ENCODE peak calls at places on chromosomes 3 and 15, in six cellular contexts. X is heart left ventricle, K is uterus, J is thyroid gland, R is OCI-LY7, F is HepG2. U is an unnamed sample.
A peak's percentile ranks its signal among the peaks of the same experiment; 100 is the strongest.

GRCh38 chr3:65246561-65246960 is 558.8 kb upstream of the ADAMTS9 start:
- DNase-seq in X (no peak), K (no peak), F (no peak), R (no peak), J (no peak), U (no peak)

GRCh38 chr3:112857526-112857925 is 10.9 kb upstream of the CD200R1L start:
- DNase-seq in R (no peak), J (no peak), X (no peak), K (no peak), F (no peak), U (no peak)

GRCh38 chr3:160395297-160395696 is 3.7 kb downstream of the IFT80 start:
- DNase-seq in J (peak; percentile 14), R (no peak), F (no peak), K (no peak), X (no peak), U (no peak)

GRCh38 chr3:129783470-129783869 is 110.0 kb downstream of the TMCC1 start:
- DNase-seq in X (no peak), J (no peak), K (no peak), R (no peak), F (no peak), U (no peak)

GRCh38 chr3:143855183-143855582 is 6.9 kb upstream of the SLC9A9 start:
- DNase-seq in X (no peak), R (no peak), J (no peak), F (no peak), K (no peak), U (no peak)

GRCh38 chr3:66709464-66710058 is 208.7 kb upstream of the LRIG1 start:
- DNase-seq in R (no peak), J (no peak), K (no peak), F (no peak), X (no peak), U (no peak)

GRCh38 chr3:69084326-69084667 is 440 bp upstream of the ARL6IP5 start:
- DNase-seq in X (no peak), F (peak; percentile 42), K (no peak), R (no peak), J (peak; percentile 23), U (no peak)

GRCh38 chr3:108225221-108225620 is 3.0 kb upstream of the IFT57 start:
- DNase-seq in R (no peak), F (no peak), X (no peak), J (no peak), K (no peak), U (no peak)

GRCh38 chr15:82545478-82545877 is 5.2 kb upstream of the RPS17 start:
- DNase-seq in J (no peak), F (no peak), X (no peak), K (no peak), R (no peak), U (no peak)

GRCh38 chr3:16404349-16404895 is 109.1 kb downstream of the RFTN1 start:
- DNase-seq in F (no peak), J (no peak), X (no peak), K (no peak), R (no peak), U (no peak)

GRCh38 chr3:16400143-16400935 is 113.2 kb downstream of the RFTN1 start:
- DNase-seq in K (no peak), J (no peak), R (no peak), F (no peak), X (no peak), U (no peak)

GRCh38 chr3:16399473-16399872 is 114.0 kb downstream of the RFTN1 start:
- DNase-seq in J (peak; percentile 63), F (no peak), R (peak; percentile 17), X (peak; percentile 47), K (peak; percentile 59), U (peak; percentile 71)

GRCh38 chr3:16401273-16401672 is 112.2 kb downstream of the RFTN1 start:
- DNase-seq in K (no peak), F (no peak), X (no peak), R (no peak), J (no peak), U (no peak)

GRCh38 chr3:16402451-16402850 is 111.0 kb downstream of the RFTN1 start:
- DNase-seq in F (no peak), R (no peak), J (no peak), X (no peak), K (no peak), U (no peak)
- H3K4me1 ChIP-seq in F (no peaks in the 10 kb centered on the region), R (peaks cover 44% of the 10 kb centered on the region), J (peaks cover 13% of the 10 kb centered on the region), X (peaks cover 26% of the 10 kb centered on the region), K (peaks cover 4% of the 10 kb centered on the region), U (peaks cover 16% of the 10 kb centered on the region)

DNA sequence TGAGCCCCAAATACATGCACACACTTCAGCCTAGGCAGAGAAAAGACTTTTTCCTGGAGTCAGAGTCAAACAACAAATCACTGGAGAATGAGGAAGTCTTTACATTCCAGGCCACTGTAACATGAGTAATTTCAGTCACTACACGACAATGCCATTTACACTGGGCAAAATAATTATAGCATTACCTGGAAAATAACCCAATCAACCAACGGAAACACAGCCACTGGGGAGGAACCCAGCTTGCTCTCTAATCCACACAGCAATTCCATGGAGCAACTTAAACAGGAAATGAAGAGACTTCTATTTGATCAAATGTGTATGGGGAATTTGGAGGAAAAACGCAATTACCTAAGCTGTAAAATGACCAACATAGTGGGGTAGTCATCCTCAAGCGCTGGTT is 15.2 kb downstream of the FSTL1 start:
- DNase-seq in J (no peak), F (no peak), X (no peak), K (no peak), R (no peak), U (no peak)
- TF ChIP-seq CTCF in J (no peak), F (no peak), X (no peak), K (no peak), R (no peak), U (no peak)

DNA sequence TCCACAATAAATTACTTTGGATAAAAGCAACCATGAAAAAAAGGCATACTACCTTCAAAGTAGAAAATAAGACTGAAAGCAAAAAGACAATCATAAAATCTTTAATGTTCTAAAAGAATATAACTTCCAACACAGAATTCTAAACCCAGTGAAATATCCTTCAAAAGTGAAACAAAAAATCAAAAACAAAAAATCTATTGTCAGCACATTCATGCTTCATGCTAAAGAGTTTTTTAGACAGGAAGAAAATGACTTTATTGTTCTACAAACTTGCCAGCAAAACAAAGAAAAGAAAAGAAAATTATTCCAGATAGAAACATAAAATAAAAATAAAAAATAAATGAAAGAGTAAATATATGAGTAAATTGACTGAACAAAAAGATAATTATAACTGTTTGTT is 134.9 kb downstream of the EFHB start:
- DNase-seq in R (no peak), K (no peak), X (no peak), F (no peak), J (no peak), U (no peak)
- H3K9me3 ChIP-seq in R (no peaks in the 10 kb centered on the region), K (no peaks in the 10 kb centered on the region), X (peaks cover 34% of the 10 kb centered on the region), F (peaks cover 42% of the 10 kb centered on the region), J (no peaks in the 10 kb centered on the region), U (no peaks in the 10 kb centered on the region)

DNA sequence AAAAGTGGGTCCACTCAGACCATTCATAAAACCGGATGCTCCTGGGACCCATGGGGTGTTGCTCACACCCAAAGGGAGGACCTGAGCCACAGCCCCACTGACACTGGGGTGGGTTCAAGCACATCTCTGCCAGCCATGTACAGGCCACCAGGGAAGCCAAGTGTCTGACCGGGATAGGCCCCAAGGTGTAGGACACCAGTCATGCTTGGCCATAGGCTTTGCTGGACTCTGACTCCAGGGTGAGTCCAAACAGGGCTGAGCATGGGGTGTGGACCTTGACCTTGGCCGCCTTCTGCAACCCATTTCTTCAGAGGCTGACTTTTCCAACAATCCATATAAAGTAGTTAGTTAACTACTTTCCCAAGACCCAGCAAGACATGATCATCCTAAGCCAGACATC is 31.4 kb upstream of the DUSP7 start:
- DNase-seq in R (no peak), J (no peak), F (no peak), K (no peak), X (no peak), U (no peak)
- H3K4me1 ChIP-seq in R (peaks cover 7% of the 10 kb centered on the region), J (peaks cover 23% of the 10 kb centered on the region), F (peaks cover 60% of the 10 kb centered on the region), K (peaks cover 12% of the 10 kb centered on the region), X (peaks cover 53% of the 10 kb centered on the region), U (no peaks in the 10 kb centered on the region)

GRCh38 chr3:120417272-120417911 is 33.4 kb downstream of the FSTL1 start:
- DNase-seq in J (peak; percentile 95), K (peak; percentile 88), X (peak; percentile 94), R (peak; percentile 94), F (peak; percentile 89), U (peak; percentile 89)
- TF ChIP-seq CTCF in J (peak; percentile 98), K (peak; percentile 91), X (peak; percentile 84), R (peak; percentile 94), F (peak; percentile 88), U (peak; percentile 85)

DNA sequence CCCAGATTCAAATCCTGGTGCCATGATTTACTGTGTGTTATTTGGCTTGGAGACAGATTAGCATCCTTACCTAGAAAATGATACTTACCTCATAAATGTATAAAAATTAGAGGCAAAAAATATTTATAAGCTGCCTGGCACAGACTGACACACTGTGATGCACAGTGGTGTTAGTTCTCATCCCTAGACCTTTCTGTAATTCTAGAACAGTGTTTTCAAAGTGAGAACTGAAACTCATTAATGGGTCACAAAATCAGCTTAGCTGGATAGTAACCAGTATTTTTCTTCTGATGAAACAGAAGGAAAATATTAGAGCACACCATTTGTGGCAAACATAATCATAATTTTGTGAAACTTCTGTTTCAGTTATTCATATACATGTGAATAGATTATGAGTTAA is 17.9 kb upstream of the MTHFS start:
- DNase-seq in F (no peak), K (no peak), X (no peak), J (no peak), R (no peak), U (no peak)
- H3K9me3 ChIP-seq in F (peaks cover 32% of the 10 kb centered on the region), K (no peaks in the 10 kb centered on the region), X (peaks cover 63% of the 10 kb centered on the region), J (no peaks in the 10 kb centered on the region), R (peaks cover 81% of the 10 kb centered on the region), U (no peaks in the 10 kb centered on the region)